ENCODE peak calls at places on chromosome 19, in six cellular contexts. Z, E, O, U, R and P are unnamed samples.

GRCh38 chr19:17244618-17245534 is 843 bp downstream of the NR2F6 start:
- DNase-seq in R (peak), Z (no peak), E (no peak), U (no peak), O (no peak), P (no peak)

GRCh38 chr19:17950310-17951150 is 16.4 kb upstream of the KCNN1 start:
- DNase-seq in R (no peak), U (no peak), Z (no peak), E (no peak), O (no peak), P (peak)

GRCh38 chr19:17862711-17863519 is 3.2 kb downstream of the RPL18A start:
- DNase-seq in E (no peak), O (no peak), U (no peak), Z (no peak), R (no peak), P (no peak)

GRCh38 chr19:47230122-47230920 is 678 bp downstream of the BBC3 start:
- DNase-seq in O (no peak), U (no peak), E (peak), R (peak), Z (peak), P (peak)

GRCh38 chr19:29596080-29596479 is 10.0 kb upstream of the POP4 start:
- DNase-seq in U (no peak), Z (no peak), E (no peak), O (no peak), R (no peak), P (no peak)

GRCh38 chr19:16066611-16067104 is 9.6 kb upstream of the TPM4 start:
- DNase-seq in E (peak), U (peak), O (no peak), Z (peak), R (no peak), P (no peak)

GRCh38 chr19:47073574-47073973 is 25.1 kb upstream of the TMEM160 start:
- DNase-seq in R (no peak), E (no peak), U (no peak), Z (no peak), O (no peak), P (no peak)

GRCh38 chr19:46574533-46574932 is 26.6 kb upstream of the CALM3 start:
- DNase-seq in R (no peak), E (no peak), U (no peak), O (no peak), Z (no peak), P (peak)

GRCh38 chr19:57903298-57904174 is 12.9 kb downstream of the ZNF417 start:
- DNase-seq in O (no peak), U (peak), Z (peak), R (no peak), E (no peak), P (no peak)

GRCh38 chr19:4370418-4371041 is 27.2 kb downstream of the MPND start:
- DNase-seq in Z (no peak), O (no peak), E (peak), U (no peak), R (no peak), P (no peak)

GRCh38 chr19:32977269-32977668 is 5.2 kb downstream of the FAAP24 start:
- DNase-seq in E (no peak), Z (no peak), O (no peak), R (no peak), U (no peak), P (no peak)

GRCh38 chr19:35169226-35169995 is 14.9 kb downstream of the FXYD5 start:
- DNase-seq in O (no peak), U (no peak), R (no peak), E (no peak), Z (peak), P (no peak)

GRCh38 chr19:1249298-1249989 is 1.1 kb downstream of the MIDN start:
- DNase-seq in Z (peak), E (peak), O (peak), U (peak), R (peak), P (peak)

GRCh38 chr19:43078311-43078710 is 4.2 kb downstream of the PSG2 start:
- DNase-seq in R (no peak), Z (peak), E (no peak), U (no peak), O (no peak), P (no peak)

GRCh38 chr19:6491802-6492592 is 10.1 kb downstream of the TUBB4A start:
- DNase-seq in Z (no peak), R (no peak), E (peak), U (no peak), O (no peak), P (no peak)

GRCh38 chr19:50721441-50722137 is 1.6 kb upstream of the CLEC11A start:
- DNase-seq in R (no peak), Z (no peak), E (peak), U (no peak), O (no peak), P (no peak)

GRCh38 chr19:38020331-38020730 is 113.3 kb downstream of the SIPA1L3 start:
- DNase-seq in R (no peak), Z (no peak), E (no peak), O (no peak), U (no peak), P (no peak)

GRCh38 chr19:24101459-24102122 is 14.6 kb downstream of the ZNF254 start:
- DNase-seq in O (no peak), E (no peak), U (no peak), R (no peak), Z (no peak), P (no peak)

GRCh38 chr19:44879309-44880065 is 11.6 kb upstream of the TOMM40 start:
- DNase-seq in E (no peak), O (no peak), U (no peak), R (peak), Z (no peak), P (no peak)

GRCh38 chr19:8245869-8246835 is 37.0 kb downstream of the CERS4 start:
- DNase-seq in E (no peak), R (peak), O (no peak), U (no peak), Z (no peak), P (no peak)

GRCh38 chr19:4557971-4558941 is 1.2 kb downstream of the SEMA6B start:
- DNase-seq in E (peak), R (peak), U (no peak), O (no peak), Z (no peak), P (peak)

GRCh38 chr19:38543286-38543806 is 74.4 kb downstream of the MAP4K1 start:
- DNase-seq in E (no peak), O (no peak), U (no peak), R (no peak), Z (no peak), P (no peak)

GRCh38 chr19:6362024-6362344 is 653 bp downstream of the CLPP start:
- DNase-seq in U (no peak), E (peak), Z (no peak), O (no peak), R (no peak), P (no peak)

GRCh38 chr19:15249912-15250634 is 17.8 kb upstream of the EPHX3 start:
- DNase-seq in R (peak), E (no peak), O (no peak), Z (peak), U (no peak), P (no peak)

GRCh38 chr19:44796701-44797115 is 12.2 kb upstream of the BCAM start:
- DNase-seq in Z (no peak), E (no peak), O (no peak), U (no peak), R (peak), P (no peak)

GRCh38 chr19:5927439-5927821 is 13.4 kb downstream of the CAPS start:
- DNase-seq in O (no peak), U (no peak), R (no peak), E (no peak), Z (no peak), P (no peak)

GRCh38 chr19:16470911-16471811 is 609 bp downstream of the EPS15L1 start:
- DNase-seq in Z (peak), R (no peak), E (no peak), U (no peak), O (no peak), P (no peak)

GRCh38 chr19:45448887-45449299 is 18.9 kb upstream of the FOSB start:
- DNase-seq in R (peak), Z (peak), O (no peak), U (no peak), E (no peak), P (no peak)

GRCh38 chr19:511101-511841 is 4.0 kb downstream of the TPGS1 start:
- DNase-seq in E (peak), R (peak), O (no peak), Z (peak), U (peak), P (peak)

GRCh38 chr19:45824041-45824471 is 8.9 kb upstream of the RSPH6A start:
- DNase-seq in R (no peak), O (peak), U (no peak), Z (peak), E (peak), P (no peak)

GRCh38 chr19:33098023-33098652 is 17.2 kb downstream of the GPATCH1 start:
- DNase-seq in O (no peak), E (no peak), U (no peak), R (peak), Z (peak), P (no peak)

GRCh38 chr19:33796164-33797100 is at the start of gene KCTD15:
- DNase-seq in E (no peak), O (no peak), R (peak), U (no peak), Z (peak), P (no peak)

GRCh38 chr19:28874742-28875141 is 338.2 kb downstream of the UQCRFS1 start:
- DNase-seq in O (no peak), E (no peak), U (no peak), Z (no peak), R (no peak), P (no peak)

GRCh38 chr19:6126335-6126974 is 9.0 kb upstream of the ACSBG2 start:
- DNase-seq in U (peak), O (no peak), R (no peak), E (no peak), Z (peak), P (no peak)

GRCh38 chr19:16117594-16118033 is 5.9 kb downstream of the RAB8A start:
- DNase-seq in Z (no peak), O (no peak), U (no peak), E (no peak), R (peak), P (no peak)

GRCh38 chr19:19185853-19186728 is 5.9 kb downstream of the BORCS8 start:
- DNase-seq in O (no peak), U (peak), E (peak), R (no peak), Z (peak), P (peak)
- H3K27ac ChIP-seq in O (no peak), U (peak), E (no peak), R (no peak), Z (no peak), P (no peak)

DNA sequence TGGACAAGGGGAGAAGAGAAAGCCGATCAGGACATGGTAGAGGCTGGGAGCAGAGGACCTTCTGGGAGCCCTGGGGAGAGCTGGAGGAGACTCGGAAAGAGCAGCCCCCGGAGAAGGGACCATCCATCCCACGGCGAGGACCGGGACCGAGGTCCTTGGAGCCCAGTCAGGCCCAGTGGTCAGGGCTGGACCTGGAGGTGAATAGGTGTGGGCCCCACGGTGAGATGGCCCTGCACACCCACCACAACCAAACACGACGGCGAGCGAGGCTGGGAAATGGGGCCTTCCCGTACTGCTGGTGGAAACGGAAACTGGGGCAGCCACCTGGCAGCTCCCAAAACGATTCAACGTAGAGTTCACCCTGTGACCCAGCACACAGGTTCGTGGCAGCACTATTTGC is 3.7 kb upstream of the NTN5 start:
- DNase-seq in Z (no peak), U (no peak), R (no peak), E (no peak), O (no peak), P (no peak)
- H3K27ac ChIP-seq in Z (no peak), U (no peak), R (no peak), E (no peak), O (no peak), P (no peak)

GRCh38 chr19:14167013-14167593 is 30.7 kb upstream of the ASF1B start:
- DNase-seq in E (no peak), Z (no peak), R (no peak), U (no peak), O (no peak), P (no peak)

GRCh38 chr19:14167594-14168138 is 31.3 kb upstream of the ASF1B start:
- DNase-seq in U (no peak), E (no peak), O (no peak), R (peak), Z (no peak), P (peak)

GRCh38 chr19:14165986-14166385 is 29.6 kb upstream of the ASF1B start:
- DNase-seq in Z (no peak), E (no peak), U (no peak), O (no peak), R (no peak), P (no peak)

GRCh38 chr19:14164724-14165493 is 28.5 kb upstream of the ASF1B start:
- DNase-seq in Z (no peak), U (no peak), R (no peak), O (no peak), E (no peak), P (no peak)

GRCh38 chr19:14166448-14166847 is 30.1 kb upstream of the ASF1B start:
- DNase-seq in U (no peak), R (no peak), O (no peak), E (no peak), Z (no peak), P (no peak)
- H3K27ac ChIP-seq in U (no peak), R (no peak), O (no peak), E (no peak), Z (no peak), P (peak)

GRCh38 chr19:31121501-31121900 is 227.7 kb downstream of the TSHZ3 start:
- DNase-seq in Z (no peak), O (no peak), R (no peak), E (no peak), U (no peak), P (no peak)
- H3K27ac ChIP-seq in Z (no peak), O (no peak), R (no peak), E (no peak), U (no peak), P (no peak)

DNA sequence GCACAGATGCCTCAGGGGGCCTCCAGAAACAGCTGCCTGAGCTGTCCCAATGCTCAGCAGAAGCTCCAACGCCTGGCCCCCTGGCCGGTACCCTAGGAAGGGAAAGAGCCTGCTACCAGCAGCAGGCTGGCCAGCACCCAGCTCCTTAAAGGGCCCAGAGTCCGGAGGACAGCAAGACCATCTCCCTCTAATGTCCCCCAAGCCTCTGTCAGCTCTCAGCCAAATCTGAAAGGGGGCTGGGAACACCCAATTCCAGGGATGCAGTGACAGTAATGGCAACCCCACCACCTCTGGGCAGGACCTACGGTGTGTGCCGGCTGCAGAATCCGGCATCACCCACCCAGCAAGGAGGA is 4.2 kb downstream of the PPP6R1 start:
- DNase-seq in Z (no peak), E (no peak), U (no peak), O (no peak), R (no peak), P (no peak)
- H3K27ac ChIP-seq in Z (no peak), E (no peak), U (no peak), O (peak), R (no peak), P (peak)

DNA sequence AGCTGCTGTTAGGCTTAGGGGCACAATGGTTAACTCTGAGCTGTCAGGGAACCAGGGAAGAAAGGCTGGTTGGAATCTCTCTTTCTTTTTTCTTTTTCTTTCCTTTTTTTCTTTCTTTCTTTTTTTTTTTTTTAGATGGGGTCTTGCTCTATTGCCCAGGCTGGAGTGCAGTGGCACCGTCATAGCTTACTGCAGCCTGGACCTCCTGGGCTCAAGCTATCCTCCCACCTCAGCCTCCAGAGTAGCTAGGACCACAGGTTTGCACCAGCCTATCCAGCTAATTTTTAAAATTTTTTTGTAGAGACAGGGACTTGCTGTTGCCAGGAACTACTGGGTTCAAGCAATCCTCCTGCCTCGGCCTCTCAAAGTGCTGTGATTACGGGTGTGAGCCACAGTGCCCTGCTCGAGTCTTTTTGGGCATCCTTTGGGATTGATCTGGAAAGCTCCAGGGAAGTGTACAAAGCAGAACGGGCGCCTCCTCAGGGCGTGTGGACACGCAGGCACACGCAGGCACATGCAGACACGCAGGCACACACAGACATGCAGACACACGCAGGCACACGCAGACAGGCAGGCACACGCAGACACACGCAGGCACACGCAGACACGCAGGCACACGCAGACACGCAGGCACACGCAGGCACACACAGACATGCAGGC is 99.2 kb downstream of the GADD45B start:
- DNase-seq in U (no peak), R (peak), E (peak), O (no peak), Z (no peak), P (no peak)
- H3K27ac ChIP-seq in U (peak), R (no peak), E (no peak), O (no peak), Z (no peak), P (no peak)

DNA sequence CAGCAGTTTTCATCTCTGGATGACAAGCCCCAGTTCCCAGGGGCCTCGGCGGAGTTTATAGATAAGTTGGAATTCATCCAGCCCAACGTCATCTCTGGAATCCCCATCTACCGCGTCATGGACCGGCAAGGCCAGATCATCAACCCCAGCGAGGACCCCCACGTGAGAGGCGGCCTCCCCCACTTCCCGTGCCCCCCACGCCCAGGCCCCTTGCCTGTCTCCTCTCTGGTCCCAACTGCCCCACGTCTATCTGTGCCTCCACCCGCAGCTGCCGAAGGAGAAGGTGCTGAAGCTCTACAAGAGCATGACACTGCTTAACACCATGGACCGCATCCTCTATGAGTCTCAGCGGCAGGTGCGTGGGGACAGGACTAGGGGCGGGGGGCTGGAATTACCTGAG is 13.0 kb downstream of the BCKDHA start:
- DNase-seq in R (no peak), O (no peak), E (no peak), U (no peak), Z (no peak), P (no peak)
- H3K27ac ChIP-seq in R (no peak), O (no peak), E (no peak), U (no peak), Z (no peak), P (no peak)

GRCh38 chr19:55269299-55269698 is 10.5 kb upstream of the PPP6R1 start:
- DNase-seq in O (no peak), R (no peak), U (no peak), Z (no peak), E (no peak), P (no peak)
- H3K27ac ChIP-seq in O (peak), R (no peak), U (no peak), Z (no peak), E (no peak), P (no peak)